ENCODE peak calls at places on chromosomes 12 and 14, in six cellular contexts. P is psoas muscle, T is left lung, X is lung, D is right cardiac atrium, I is heart left ventricle. M is an unnamed sample. For H3K4me1, the result is how much of the 10 kb centered on the place peaks cover.

GRCh38 chr14:63051301-63051700 is 6.0 kb upstream of the KCNH5 start:
- ATAC-seq in P (no peak), T (no peak), X (no peak), D (no peak), I (no peak), M (no peak)

GRCh38 chr12:121465921-121466799 is 66.2 kb downstream of the RNF34 start:
- ATAC-seq in P (no peak), T (no peak), X (no peak), D (no peak), I (no peak), M (no peak)

GRCh38 chr14:41806355-41806975 is 199.8 kb downstream of the LRFN5 start:
- ATAC-seq in P (no peak), T (peak), X (no peak), D (no peak), I (no peak), M (no peak)

GRCh38 chr14:33676135-33676566 is 274.7 kb downstream of the EGLN3 start:
- ATAC-seq in P (peak), T (peak), X (no peak), D (peak), I (peak), M (peak)

GRCh38 chr14:54673193-54674121 is 106.5 kb downstream of the SAMD4A start:
- ATAC-seq in P (peak), T (no peak), X (no peak), D (peak), I (peak), M (peak)

GRCh38 chr14:89386214-89386886 is 30.7 kb downstream of the FOXN3 start:
- ATAC-seq in P (peak), T (peak), X (no peak), D (peak), I (peak), M (no peak)

GRCh38 chr12:59517522-59517921 is 78.3 kb upstream of the SLC16A7 start:
- ATAC-seq in P (no peak), T (no peak), X (no peak), D (no peak), I (no peak), M (no peak)

GRCh38 chr12:109930028-109930800 is 30.1 kb downstream of the TCHP start:
- ATAC-seq in P (no peak), T (peak), X (no peak), D (no peak), I (no peak), M (no peak)

GRCh38 chr14:64038857-64039542 is 186.2 kb downstream of the SYNE2 start:
- ATAC-seq in P (no peak), T (no peak), X (no peak), D (no peak), I (no peak), M (no peak)

DNA sequence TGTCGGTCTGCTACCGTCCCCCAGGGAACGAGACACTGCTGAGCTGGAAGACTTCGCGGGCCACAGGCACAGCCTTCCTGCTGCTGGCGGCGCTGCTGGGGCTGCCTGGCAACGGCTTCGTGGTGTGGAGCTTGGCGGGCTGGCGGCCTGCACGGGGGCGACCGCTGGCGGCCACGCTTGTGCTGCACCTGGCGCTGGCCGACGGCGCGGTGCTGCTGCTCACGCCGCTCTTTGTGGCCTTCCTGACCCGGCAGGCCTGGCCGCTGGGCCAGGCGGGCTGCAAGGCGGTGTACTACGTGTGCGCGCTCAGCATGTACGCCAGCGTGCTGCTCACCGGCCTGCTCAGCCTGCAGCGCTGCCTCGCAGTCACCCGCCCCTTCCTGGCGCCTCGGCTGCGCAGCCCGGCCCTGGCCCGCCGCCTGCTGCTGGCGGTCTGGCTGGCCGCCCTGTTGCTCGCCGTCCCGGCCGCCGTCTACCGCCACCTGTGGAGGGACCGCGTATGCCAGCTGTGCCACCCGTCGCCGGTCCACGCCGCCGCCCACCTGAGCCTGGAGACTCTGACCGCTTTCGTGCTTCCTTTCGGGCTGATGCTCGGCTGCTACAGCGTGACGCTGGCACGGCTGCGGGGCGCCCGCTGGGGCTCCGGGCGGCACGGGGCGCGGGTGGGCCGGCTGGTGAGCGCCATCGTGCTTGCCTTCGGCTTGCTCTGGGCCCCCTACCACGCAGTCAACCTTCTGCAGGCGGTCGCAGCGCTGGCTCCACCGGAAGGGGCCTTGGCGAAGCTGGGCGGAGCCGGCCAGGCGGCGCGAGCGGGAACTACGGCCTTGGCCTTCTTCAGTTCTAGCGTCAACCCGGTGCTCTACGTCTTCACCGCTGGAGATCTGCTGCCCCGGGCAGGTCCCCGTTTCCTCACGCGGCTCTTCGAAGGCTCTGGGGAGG is at the start of gene LTB4R:
- ATAC-seq in P (peak), T (peak), X (peak), D (peak), I (peak), M (peak)
- H3K27ac ChIP-seq in P (peak), T (peak), X (peak), D (peak), I (peak), M (peak)

GRCh38 chr14:99530407-99530806 is 49.2 kb downstream of the CCNK start:
- ATAC-seq in P (no peak), T (no peak), X (no peak), D (no peak), I (no peak), M (no peak)
- H3K4me1 ChIP-seq in P (under half), T (under half), X (under half), D (under half), I (under half), M (under half)

DNA sequence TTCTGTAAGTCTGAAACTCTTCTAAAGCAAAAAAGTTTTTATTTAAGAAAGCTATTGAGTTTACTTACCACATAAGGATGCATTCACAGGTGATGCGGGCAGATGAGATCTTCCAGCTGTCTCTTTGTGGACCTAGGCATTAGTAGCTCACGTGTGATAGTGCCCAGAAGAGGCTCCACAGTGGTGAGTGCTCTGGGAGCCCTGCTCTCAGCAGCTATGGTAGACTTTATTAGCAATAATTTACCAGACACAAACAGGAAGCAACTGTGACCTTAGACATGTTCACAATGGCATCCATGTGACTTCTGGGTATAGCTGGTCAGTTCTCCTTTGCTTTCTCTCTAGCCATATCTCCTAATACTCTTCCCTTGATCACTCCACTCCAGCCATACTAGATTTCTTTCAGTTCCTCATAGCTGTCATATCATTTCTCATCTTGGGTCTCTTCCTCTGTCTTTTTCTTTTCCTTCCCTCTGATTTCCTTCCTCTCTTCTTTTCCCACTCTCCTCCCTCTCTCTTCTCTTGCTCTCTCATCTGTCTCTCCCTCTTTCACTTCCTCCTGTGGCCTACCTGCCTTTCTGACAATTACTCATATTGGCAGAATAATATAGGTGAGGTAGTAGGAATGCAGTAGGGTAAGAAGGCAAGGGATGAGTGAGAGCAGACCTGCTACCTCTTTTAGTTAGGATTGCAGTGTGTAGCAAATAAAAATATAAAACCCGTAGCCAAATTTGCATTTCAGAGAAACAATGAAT is 75.2 kb upstream of the SCAF11 start:
- ATAC-seq in P (no peak), T (no peak), X (no peak), D (no peak), I (no peak), M (no peak)
- H3K27ac ChIP-seq in P (no peak), T (no peak), X (no peak), D (no peak), I (no peak), M (no peak)

GRCh38 chr12:26736563-26737486 is 96.2 kb downstream of the ITPR2 start:
- ATAC-seq in P (no peak), T (no peak), X (no peak), D (no peak), I (no peak), M (no peak)

GRCh38 chr12:26735249-26735639 is 97.8 kb downstream of the ITPR2 start:
- ATAC-seq in P (no peak), T (no peak), X (no peak), D (no peak), I (no peak), M (no peak)

GRCh38 chr12:26732010-26732908 is 100.7 kb downstream of the ITPR2 start:
- ATAC-seq in P (no peak), T (peak), X (no peak), D (no peak), I (peak), M (no peak)

GRCh38 chr12:26737487-26738030 is 95.4 kb downstream of the ITPR2 start:
- ATAC-seq in P (no peak), T (no peak), X (no peak), D (no peak), I (no peak), M (no peak)

DNA sequence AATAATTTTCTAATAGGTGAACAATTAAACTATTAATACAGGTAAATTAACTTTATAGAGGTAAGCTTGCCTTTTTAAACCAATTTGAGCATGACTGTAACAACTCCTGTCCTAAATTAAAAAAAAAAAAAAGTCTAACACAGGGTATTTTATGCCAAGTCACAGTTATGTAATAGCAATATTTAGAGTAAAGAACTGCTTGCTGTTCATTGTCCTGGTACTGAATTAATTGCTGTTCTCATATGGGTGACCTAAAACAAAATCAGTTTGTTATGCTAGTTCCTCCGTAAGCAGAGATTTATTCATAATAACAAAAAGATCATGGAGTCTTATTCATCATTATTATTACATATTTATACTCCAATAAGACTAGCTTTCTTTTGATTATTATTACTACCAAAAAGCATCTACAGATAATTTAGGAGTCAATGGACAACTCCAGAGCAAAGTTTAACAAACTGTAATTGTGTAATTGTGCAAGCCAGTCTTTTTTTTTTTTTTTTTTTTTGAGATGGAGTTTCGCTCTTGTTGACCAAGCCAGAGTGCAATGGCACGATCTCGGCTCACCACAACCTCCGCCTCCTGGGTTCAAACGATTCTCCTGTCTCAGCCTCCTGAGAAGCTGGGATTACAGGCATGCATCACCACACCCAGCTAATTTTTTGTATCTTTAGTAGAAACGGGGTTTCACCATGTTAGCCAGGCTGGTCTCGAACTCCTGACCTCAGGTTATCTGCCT is 98.3 kb downstream of the ITPR2 start:
- ATAC-seq in P (no peak), T (no peak), X (no peak), D (no peak), I (no peak), M (no peak)
- H3K4me1 ChIP-seq in P (under half), T (under half), X (under half), D (under half), I (under half), M (under half)

DNA sequence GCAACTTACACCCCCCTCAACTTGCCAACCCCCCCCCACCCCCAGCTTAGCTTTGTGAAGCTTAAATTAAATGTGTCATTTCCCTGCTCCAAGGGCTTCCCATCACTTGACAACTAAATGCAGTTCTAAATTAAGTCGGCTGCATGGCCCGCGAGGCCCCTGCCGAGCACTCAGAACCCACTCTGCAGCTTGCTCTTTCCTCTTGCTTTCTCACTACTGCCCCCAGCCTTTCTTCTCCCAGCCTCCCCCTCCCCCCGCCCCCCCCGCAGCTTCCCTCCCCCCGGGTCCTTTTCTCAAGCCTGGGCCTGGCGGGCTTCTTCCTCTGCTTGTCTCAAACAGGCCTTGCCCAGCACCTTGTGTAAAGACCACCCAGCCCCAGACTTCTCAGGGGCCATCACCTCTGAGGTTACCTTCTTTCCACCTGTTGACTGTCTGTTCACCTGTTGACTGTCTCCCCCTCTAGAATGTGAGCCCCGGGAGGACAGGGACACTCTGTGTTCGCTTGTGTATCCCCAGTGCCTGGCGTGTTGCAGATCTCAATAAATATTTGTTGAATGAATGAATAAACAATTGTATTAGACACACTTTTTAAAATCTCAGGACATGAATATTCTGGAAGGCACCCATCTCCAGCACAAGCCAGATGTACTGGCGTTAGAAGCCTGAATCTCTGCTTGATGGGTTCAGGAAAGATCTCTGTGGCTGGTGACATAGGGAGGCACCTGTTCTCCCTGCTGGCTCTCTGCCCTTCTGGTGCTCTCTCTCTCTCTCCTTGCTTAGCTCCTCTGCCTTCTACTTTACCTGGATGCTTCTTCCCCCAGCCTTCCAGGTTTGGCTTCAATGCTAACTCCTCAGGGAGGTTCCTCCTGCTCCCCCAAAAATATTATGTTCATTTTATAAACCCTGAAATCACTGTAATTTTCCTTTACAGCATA is 1.2 kb downstream of the CYP46A1 start:
- ATAC-seq in P (no peak), T (no peak), X (no peak), D (no peak), I (no peak), M (no peak)
- H3K27ac ChIP-seq in P (no peak), T (no peak), X (no peak), D (no peak), I (no peak), M (no peak)

GRCh38 chr14:61620130-61620946 is 75.0 kb upstream of the HIF1A start:
- ATAC-seq in P (peak), T (peak), X (peak), D (peak), I (peak), M (peak)
- H3K4me1 ChIP-seq in P (under half), T (under half), X (under half), D (under half), I (under half), M (under half)